ENCODE peak calls at places on chromosomes 7 and 10, in seven cellular contexts. S, F, J, L, N, Y and O are unnamed samples.

GRCh38 chr10:115092555-115093285 is 445 bp upstream of the ATRNL1 start:
- DNase-seq in S (no peak), F (peak; percentile 71), J (peak; percentile 81), L (no peak), N (peak; percentile 10), Y (no peak), O (no peak)

GRCh38 chr7:1065263-1066260 is 21.2 kb downstream of the GPR146 start:
- DNase-seq in S (peak; percentile 90), F (peak; percentile 84), J (peak; percentile 99), L (peak; percentile 85), N (peak; percentile 77), Y (peak; percentile 65), O (no peak)

GRCh38 chr10:93600861-93601773 is at the start of gene RBP4:
- DNase-seq in S (no peak), F (no peak), J (peak; percentile 74), L (peak; percentile 97), N (peak; percentile 38), Y (no peak), O (no peak)

GRCh38 chr10:92938846-92939245 is 90.5 kb downstream of the EXOC6 start:
- DNase-seq in S (no peak), F (no peak), J (no peak), L (no peak), N (no peak), Y (no peak), O (no peak)

GRCh38 chr10:32795598-32796183 is 162.3 kb downstream of the ITGB1 start:
- DNase-seq in S (no peak), F (peak; percentile 40), J (peak; percentile 28), L (no peak), N (peak; percentile 56), Y (no peak), O (no peak)

GRCh38 chr7:21260939-21261338 is 166.9 kb upstream of the SP4 start:
- DNase-seq in S (no peak), F (no peak), J (no peak), L (no peak), N (no peak), Y (no peak), O (no peak)

GRCh38 chr10:6473901-6474370 is 106.1 kb downstream of the PRKCQ start:
- DNase-seq in S (no peak), F (peak; percentile 15), J (no peak), L (no peak), N (peak; percentile 3), Y (no peak), O (no peak)

GRCh38 chr10:99658622-99659030 is 683 bp upstream of the ENTPD7 start:
- DNase-seq in S (no peak), F (peak; percentile 35), J (peak; percentile 31), L (peak; percentile 69), N (peak; percentile 51), Y (peak; percentile 14), O (no peak)

GRCh38 chr7:11831383-11831726 is 643 bp downstream of the THSD7A start:
- DNase-seq in S (no peak), F (no peak), J (no peak), L (no peak), N (peak; percentile 38), Y (no peak), O (no peak)

GRCh38 chr10:116728526-116729096 is 13.8 kb downstream of the HSPA12A start:
- DNase-seq in S (no peak), F (peak; percentile 98), J (no peak), L (no peak), N (peak; percentile 32), Y (no peak), O (no peak)

GRCh38 chr7:40870108-40870507 is 735.3 kb downstream of the SUGCT start:
- DNase-seq in S (no peak), F (no peak), J (no peak), L (no peak), N (peak; percentile 18), Y (no peak), O (no peak)

GRCh38 chr7:43692582-43693373 is 36.5 kb downstream of the COA1 start:
- DNase-seq in S (no peak), F (no peak), J (no peak), L (no peak), N (no peak), Y (no peak), O (no peak)

GRCh38 chr10:5656737-5657579 is 9.4 kb downstream of the ASB13 start:
- DNase-seq in S (no peak), F (no peak), J (no peak), L (no peak), N (no peak), Y (no peak), O (no peak)

GRCh38 chr7:138245682-138246081 is 169.4 kb downstream of the AKR1D1 start:
- DNase-seq in S (no peak), F (no peak), J (no peak), L (no peak), N (peak; percentile 81), Y (no peak), O (no peak)